ENCODE peak calls at places on chromosomes 11 and 22, in nine cellular contexts. R is NCI-H1105; T is HS-27A; V is left kidney; Z is NCI-H1092 treated with DMSO at 0.1 percent for 48 hours; I is cardiac fibroblast; Q is HT-29; S is activated T-helper 1 cell treated with anti-CD3 and anti-CD28 coated beads, Interleukin-12 subunit alpha, Interleukin-12 subunit beta, Interleukin-2, Interleukin-4 antibody, amounts not matched to agents 30 ng/mL and 10 ng/mL and 1 ng/mL, durations not matched to agents 14 hours and 24 hours and 36 hours; B is Right ventricle myocardium superior. H is an unnamed sample.

GRCh38 chr11:7019500-7020182 is 505 bp downstream of the ZNF214 start:
- DNase-seq in Z (no peak), B (peak), S (no peak), I (peak), V (peak), R (no peak), T (peak), Q (no peak), H (no peak)

GRCh38 chr22:37765498-37765897 is 42.2 kb upstream of the GCAT start:
- DNase-seq in Z (no peak), R (no peak), V (no peak), B (peak), Q (no peak), I (no peak), S (no peak), T (no peak), H (no peak)

GRCh38 chr11:1353383-1354124 is 36.2 kb upstream of the BRSK2 start:
- DNase-seq in Z (no peak), I (no peak), S (no peak), V (no peak), Q (peak), T (no peak), B (no peak), R (no peak), H (no peak)

GRCh38 chr11:75334976-75335375 is 16.5 kb downstream of the ARRB1 start:
- DNase-seq in T (no peak), V (no peak), Z (no peak), I (no peak), Q (no peak), R (no peak), B (no peak), S (no peak), H (no peak)

GRCh38 chr11:114027396-114027795 is 32.1 kb upstream of the ZBTB16 start:
- DNase-seq in S (no peak), T (no peak), Q (no peak), V (no peak), I (no peak), R (no peak), Z (no peak), B (no peak), H (no peak)

GRCh38 chr22:30183861-30184278 is 62.7 kb downstream of the LIF start:
- DNase-seq in Q (no peak), S (peak), Z (no peak), I (peak), R (no peak), T (no peak), V (no peak), B (no peak), H (no peak)

GRCh38 chr11:125128450-125128849 is 17.0 kb upstream of the TMEM218 start:
- DNase-seq in I (peak), R (no peak), T (no peak), Z (no peak), S (no peak), V (no peak), B (no peak), Q (no peak), H (peak)

GRCh38 chr22:37282385-37282677 is at the start of gene CYTH4:
- DNase-seq in R (no peak), S (peak), V (no peak), B (peak), Q (no peak), T (no peak), I (no peak), Z (no peak), H (peak)

GRCh38 chr22:47307326-47307725 is 544.9 kb downstream of the TBC1D22A start:
- DNase-seq in I (peak), V (no peak), Q (no peak), T (no peak), B (no peak), S (no peak), R (no peak), Z (no peak), H (peak)

GRCh38 chr11:64855596-64856304 is 11.3 kb upstream of the CDC42BPG start:
- DNase-seq in V (no peak), Z (no peak), B (no peak), R (no peak), Q (no peak), I (no peak), T (no peak), S (no peak), H (peak)

GRCh38 chr11:44778200-44779100 is 51.7 kb downstream of the TSPAN18 start:
- DNase-seq in B (no peak), R (no peak), Z (no peak), V (no peak), S (no peak), Q (no peak), T (no peak), I (no peak), H (no peak)

GRCh38 chr11:69509846-69510390 is 28.5 kb downstream of the LINC01488 start:
- DNase-seq in I (no peak), V (no peak), T (no peak), R (no peak), Z (no peak), B (no peak), Q (no peak), S (no peak), H (no peak)

GRCh38 chr11:69297926-69298777 is 4.2 kb downstream of the MYEOV start:
- DNase-seq in Q (peak), S (peak), B (peak), V (peak), Z (no peak), T (peak), R (no peak), I (peak), H (peak)

GRCh38 chr22:36360871-36361383 is 26.8 kb downstream of the MYH9 start:
- DNase-seq in I (peak), Z (no peak), S (no peak), T (no peak), B (no peak), Q (no peak), V (peak), R (no peak), H (no peak)

GRCh38 chr11:113906515-113906914 is 1.9 kb downstream of the HTR3B start:
- DNase-seq in T (no peak), I (no peak), R (no peak), S (no peak), V (no peak), B (no peak), Q (no peak), Z (no peak), H (no peak)

GRCh38 chr22:46047226-46047625 is 70.3 kb upstream of the WNT7B start:
- DNase-seq in I (no peak), R (no peak), B (peak), Q (no peak), V (peak), Z (no peak), S (no peak), T (no peak), H (no peak)

GRCh38 chr11:27485930-27486773 is 13.6 kb upstream of the LGR4 start:
- DNase-seq in B (no peak), R (peak), V (peak), Q (peak), Z (peak), I (peak), S (no peak), T (no peak), H (peak)

GRCh38 chr11:37449146-37449545 is 851.1 kb upstream of the RAG2 start:
- DNase-seq in Z (no peak), V (peak), T (peak), S (no peak), I (peak), R (no peak), B (no peak), Q (peak), H (no peak)

GRCh38 chr22:35930933-35931332 is 97.7 kb downstream of the RBFOX2 start:
- DNase-seq in Z (peak), B (no peak), R (peak), V (peak), I (peak), T (no peak), Q (peak), S (no peak), H (peak)

GRCh38 chr11:63527667-63528066 is 8.9 kb upstream of the PLAAT4 start:
- DNase-seq in Z (no peak), V (no peak), Q (peak), S (no peak), B (no peak), T (no peak), I (no peak), R (no peak), H (no peak)

GRCh38 chr11:117064275-117064674 is 34.0 kb downstream of the SIK3 start:
- DNase-seq in B (no peak), R (no peak), Z (no peak), V (no peak), S (no peak), T (no peak), I (peak), Q (no peak), H (no peak)

GRCh38 chr11:71499125-71499524 is 27.9 kb upstream of the KRTAP5-7 start:
- DNase-seq in V (no peak), Z (no peak), S (no peak), I (no peak), R (no peak), B (no peak), T (no peak), Q (no peak), H (no peak)

H was measured in Daoy.